ENCODE peak calls at places on chromosomes 5 and 9, in nine cellular contexts. One of them, this sample, is unnamed. For H3K4me1, the result is how much of the 10 kb centered on the place peaks cover.

GRCh38 chr9:134442087-134442470 is 115.8 kb downstream of the RXRA start:
- DNase-seq in sigmoid colon: no peak
- DNase-seq in A549: no peak
- DNase-seq in right lobe of liver: peak
- DNase-seq in HCT116: no peak
- DNase-seq in esophagus squamous epithelium: no peak
- DNase-seq in IMR-90: no peak
- DNase-seq in tibial nerve: no peak
- DNase-seq in H1: no peak
- DNase-seq in this sample: no peak

GRCh38 chr9:91852801-91853347 is 97.2 kb downstream of the ROR2 start:
- DNase-seq in sigmoid colon: peak
- DNase-seq in A549: no peak
- DNase-seq in right lobe of liver: no peak
- DNase-seq in HCT116: no peak
- DNase-seq in esophagus squamous epithelium: no peak
- DNase-seq in IMR-90: no peak
- DNase-seq in tibial nerve: no peak
- DNase-seq in H1: no peak
- DNase-seq in this sample: no peak

GRCh38 chr9:88236531-88237453 is 98.5 kb upstream of the SPATA31C2 start:
- DNase-seq in sigmoid colon: peak
- DNase-seq in A549: no peak
- DNase-seq in right lobe of liver: no peak
- DNase-seq in HCT116: no peak
- DNase-seq in esophagus squamous epithelium: no peak
- DNase-seq in IMR-90: peak
- DNase-seq in tibial nerve: peak
- DNase-seq in H1: no peak
- DNase-seq in this sample: no peak

GRCh38 chr5:129996896-129997295 is 92.6 kb downstream of the CHSY3 start:
- DNase-seq in sigmoid colon: no peak
- DNase-seq in A549: no peak
- DNase-seq in right lobe of liver: no peak
- DNase-seq in HCT116: no peak
- DNase-seq in esophagus squamous epithelium: no peak
- DNase-seq in IMR-90: peak
- DNase-seq in tibial nerve: no peak
- DNase-seq in H1: no peak
- DNase-seq in this sample: no peak

GRCh38 chr9:91966503-91966902 is 16.5 kb upstream of the ROR2 start:
- DNase-seq in sigmoid colon: no peak
- DNase-seq in A549: no peak
- DNase-seq in right lobe of liver: no peak
- DNase-seq in HCT116: no peak
- DNase-seq in esophagus squamous epithelium: no peak
- DNase-seq in IMR-90: peak
- DNase-seq in tibial nerve: no peak
- DNase-seq in H1: no peak
- DNase-seq in this sample: no peak

GRCh38 chr5:180522350-180522749 is 28.2 kb downstream of the CNOT6 start:
- DNase-seq in sigmoid colon: no peak
- DNase-seq in A549: no peak
- DNase-seq in right lobe of liver: no peak
- DNase-seq in HCT116: no peak
- DNase-seq in esophagus squamous epithelium: no peak
- DNase-seq in IMR-90: no peak
- DNase-seq in tibial nerve: no peak
- DNase-seq in H1: no peak
- DNase-seq in this sample: no peak

GRCh38 chr5:172765766-172766286 is 5.2 kb downstream of the DUSP1 start:
- DNase-seq in sigmoid colon: peak
- DNase-seq in A549: no peak
- DNase-seq in right lobe of liver: peak
- DNase-seq in HCT116: no peak
- DNase-seq in esophagus squamous epithelium: no peak
- DNase-seq in IMR-90: peak
- DNase-seq in tibial nerve: no peak
- DNase-seq in H1: no peak
- DNase-seq in this sample: no peak

GRCh38 chr5:100668511-100668910 is 133.3 kb downstream of the FAM174A start:
- DNase-seq in sigmoid colon: no peak
- DNase-seq in A549: no peak
- DNase-seq in right lobe of liver: no peak
- DNase-seq in HCT116: peak
- DNase-seq in esophagus squamous epithelium: no peak
- DNase-seq in IMR-90: peak
- DNase-seq in tibial nerve: no peak
- DNase-seq in H1: no peak
- DNase-seq in this sample: no peak

GRCh38 chr9:20815923-20816703 is 132.1 kb downstream of the FOCAD start:
- DNase-seq in sigmoid colon: no peak
- DNase-seq in A549: no peak
- DNase-seq in right lobe of liver: no peak
- DNase-seq in HCT116: no peak
- DNase-seq in esophagus squamous epithelium: no peak
- DNase-seq in IMR-90: no peak
- DNase-seq in tibial nerve: no peak
- DNase-seq in H1: no peak
- DNase-seq in this sample: no peak

GRCh38 chr9:114317665-114318357 is 5.1 kb upstream of the ORM1 start:
- DNase-seq in sigmoid colon: no peak
- DNase-seq in A549: no peak
- DNase-seq in right lobe of liver: peak
- DNase-seq in HCT116: no peak
- DNase-seq in esophagus squamous epithelium: no peak
- DNase-seq in IMR-90: peak
- DNase-seq in tibial nerve: no peak
- DNase-seq in H1: peak
- DNase-seq in this sample: no peak

GRCh38 chr5:126015244-126016054 is 407.8 kb upstream of the GRAMD2B start:
- DNase-seq in sigmoid colon: no peak
- DNase-seq in A549: no peak
- DNase-seq in right lobe of liver: no peak
- DNase-seq in HCT116: no peak
- DNase-seq in esophagus squamous epithelium: no peak
- DNase-seq in IMR-90: peak
- DNase-seq in tibial nerve: no peak
- DNase-seq in H1: no peak
- DNase-seq in this sample: no peak

GRCh38 chr9:121399883-121400607 is 30.0 kb upstream of the STOM start:
- DNase-seq in sigmoid colon: no peak
- DNase-seq in A549: peak
- DNase-seq in right lobe of liver: no peak
- DNase-seq in HCT116: peak
- DNase-seq in esophagus squamous epithelium: no peak
- DNase-seq in IMR-90: peak
- DNase-seq in tibial nerve: no peak
- DNase-seq in H1: no peak
- DNase-seq in this sample: no peak

GRCh38 chr5:78562719-78563330 is 85.7 kb downstream of the LHFPL2 start:
- DNase-seq in sigmoid colon: no peak
- DNase-seq in A549: no peak
- DNase-seq in right lobe of liver: no peak
- DNase-seq in HCT116: no peak
- DNase-seq in esophagus squamous epithelium: no peak
- DNase-seq in IMR-90: no peak
- DNase-seq in tibial nerve: no peak
- DNase-seq in H1: no peak
- DNase-seq in this sample: no peak

GRCh38 chr5:58825899-58826298 is 243.0 kb downstream of the RAB3C start:
- DNase-seq in sigmoid colon: no peak
- DNase-seq in A549: no peak
- DNase-seq in right lobe of liver: no peak
- DNase-seq in HCT116: no peak
- DNase-seq in esophagus squamous epithelium: no peak
- DNase-seq in IMR-90: no peak
- DNase-seq in tibial nerve: no peak
- DNase-seq in H1: no peak
- DNase-seq in this sample: no peak

GRCh38 chr5:149407331-149408251 is 28.5 kb upstream of the IL17B start:
- DNase-seq in sigmoid colon: peak
- DNase-seq in A549: no peak
- DNase-seq in right lobe of liver: no peak
- DNase-seq in HCT116: no peak
- DNase-seq in esophagus squamous epithelium: no peak
- DNase-seq in IMR-90: no peak
- DNase-seq in tibial nerve: no peak
- DNase-seq in H1: no peak
- DNase-seq in this sample: no peak

DNA sequence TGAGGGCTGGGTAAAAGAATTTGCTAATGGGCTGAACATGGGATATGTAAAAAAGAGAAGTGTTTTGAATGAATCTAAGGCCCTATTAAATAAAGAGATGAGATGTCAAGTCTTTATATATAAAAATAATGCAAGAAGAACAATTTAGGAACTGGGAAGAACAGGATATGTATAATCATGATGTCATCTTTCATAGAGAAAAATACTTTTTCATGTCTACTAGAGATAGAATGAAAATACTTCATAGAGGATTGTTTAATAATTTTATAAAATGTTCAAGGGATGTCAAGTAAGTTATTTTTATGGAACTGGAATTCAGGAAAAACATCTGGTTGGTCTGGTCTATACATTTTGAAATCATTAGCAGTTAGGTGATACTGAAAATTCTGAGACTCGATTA is 799.0 kb upstream of the CTNND2 start:
- DNase-seq in sigmoid colon: no peak
- DNase-seq in A549: no peak
- DNase-seq in right lobe of liver: no peak
- DNase-seq in HCT116: no peak
- DNase-seq in esophagus squamous epithelium: no peak
- DNase-seq in IMR-90: no peak
- DNase-seq in tibial nerve: no peak
- DNase-seq in H1: no peak
- DNase-seq in this sample: no peak
- TF ChIP-seq POLR2A in sigmoid colon: no peak
- TF ChIP-seq POLR2A in A549: no peak
- TF ChIP-seq POLR2A in right lobe of liver: no peak
- TF ChIP-seq POLR2A in HCT116: no peak
- TF ChIP-seq POLR2A in esophagus squamous epithelium: no peak
- TF ChIP-seq POLR2A in IMR-90: no peak
- TF ChIP-seq POLR2A in tibial nerve: no peak
- TF ChIP-seq POLR2A in H1: no peak
- TF ChIP-seq POLR2A in this sample: no peak

DNA sequence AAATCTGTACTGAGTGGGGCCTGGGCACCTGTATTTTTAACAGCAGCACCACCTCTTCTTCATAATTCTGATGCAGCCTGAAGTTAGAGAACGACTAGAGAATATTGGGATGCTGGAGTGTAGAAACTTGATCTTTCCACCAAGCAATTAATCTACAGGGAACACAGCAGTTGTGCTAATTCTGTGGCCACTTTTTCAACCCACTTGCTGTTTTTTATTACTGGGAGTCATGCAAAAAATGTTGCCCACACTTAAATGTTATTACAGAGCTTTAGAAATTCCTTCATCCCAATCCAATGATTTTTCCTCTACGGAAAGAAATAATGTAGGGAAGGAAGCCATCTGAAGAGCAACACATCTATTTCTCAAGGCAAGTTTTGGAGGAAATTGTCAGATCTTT is 190.9 kb upstream of the TUT7 start:
- DNase-seq in sigmoid colon: no peak
- DNase-seq in A549: no peak
- DNase-seq in right lobe of liver: no peak
- DNase-seq in HCT116: no peak
- DNase-seq in esophagus squamous epithelium: no peak
- DNase-seq in IMR-90: no peak
- DNase-seq in tibial nerve: no peak
- DNase-seq in H1: no peak
- DNase-seq in this sample: no peak
- H3K4me1 ChIP-seq in sigmoid colon: under half
- H3K4me1 ChIP-seq in A549: under half
- H3K4me1 ChIP-seq in right lobe of liver: under half
- H3K4me1 ChIP-seq in HCT116: under half
- H3K4me1 ChIP-seq in esophagus squamous epithelium: under half
- H3K4me1 ChIP-seq in IMR-90: under half
- H3K4me1 ChIP-seq in tibial nerve: under half
- H3K4me1 ChIP-seq in H1: under half
- H3K4me1 ChIP-seq in this sample: under half

DNA sequence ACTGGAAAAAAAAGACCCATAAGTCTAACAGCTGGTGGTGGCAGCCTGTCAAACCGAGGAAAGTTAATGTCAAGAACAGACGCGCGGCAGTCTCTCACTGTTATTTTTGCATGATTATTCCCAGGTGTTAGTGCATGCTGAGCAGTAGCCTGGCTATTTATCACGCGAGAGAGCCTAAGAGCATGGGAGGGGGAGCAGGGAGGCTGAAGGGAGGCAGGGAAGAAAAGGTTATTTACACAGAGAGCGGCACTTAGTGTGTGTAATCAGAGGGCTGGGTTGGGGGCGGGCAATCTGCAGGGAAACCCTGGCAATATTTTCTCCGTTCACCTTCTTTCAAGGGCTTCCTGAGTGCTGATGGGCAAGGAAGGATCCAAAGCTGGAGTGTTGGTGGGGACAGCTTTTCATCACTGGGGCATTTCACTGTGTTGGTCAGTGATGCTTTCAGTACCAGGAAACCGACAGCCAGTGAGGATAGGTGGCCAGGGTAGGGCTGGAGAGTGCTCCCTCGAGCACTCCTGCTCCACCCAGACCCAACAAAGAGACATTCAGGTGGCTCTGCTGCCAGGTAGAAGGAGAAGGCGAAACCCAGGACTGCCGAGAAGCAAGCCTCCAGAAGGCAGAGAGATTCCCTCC is 39.6 kb downstream of the ZNF608 start:
- DNase-seq in sigmoid colon: no peak
- DNase-seq in A549: no peak
- DNase-seq in right lobe of liver: no peak
- DNase-seq in HCT116: no peak
- DNase-seq in esophagus squamous epithelium: no peak
- DNase-seq in IMR-90: peak
- DNase-seq in tibial nerve: no peak
- DNase-seq in H1: no peak
- DNase-seq in this sample: no peak
- TF ChIP-seq CTCF in sigmoid colon: no peak
- TF ChIP-seq CTCF in A549: no peak
- TF ChIP-seq CTCF in right lobe of liver: no peak
- TF ChIP-seq CTCF in HCT116: no peak
- TF ChIP-seq CTCF in esophagus squamous epithelium: no peak
- TF ChIP-seq CTCF in IMR-90: no peak
- TF ChIP-seq CTCF in tibial nerve: no peak
- TF ChIP-seq CTCF in H1: no peak
- TF ChIP-seq CTCF in this sample: no peak

DNA sequence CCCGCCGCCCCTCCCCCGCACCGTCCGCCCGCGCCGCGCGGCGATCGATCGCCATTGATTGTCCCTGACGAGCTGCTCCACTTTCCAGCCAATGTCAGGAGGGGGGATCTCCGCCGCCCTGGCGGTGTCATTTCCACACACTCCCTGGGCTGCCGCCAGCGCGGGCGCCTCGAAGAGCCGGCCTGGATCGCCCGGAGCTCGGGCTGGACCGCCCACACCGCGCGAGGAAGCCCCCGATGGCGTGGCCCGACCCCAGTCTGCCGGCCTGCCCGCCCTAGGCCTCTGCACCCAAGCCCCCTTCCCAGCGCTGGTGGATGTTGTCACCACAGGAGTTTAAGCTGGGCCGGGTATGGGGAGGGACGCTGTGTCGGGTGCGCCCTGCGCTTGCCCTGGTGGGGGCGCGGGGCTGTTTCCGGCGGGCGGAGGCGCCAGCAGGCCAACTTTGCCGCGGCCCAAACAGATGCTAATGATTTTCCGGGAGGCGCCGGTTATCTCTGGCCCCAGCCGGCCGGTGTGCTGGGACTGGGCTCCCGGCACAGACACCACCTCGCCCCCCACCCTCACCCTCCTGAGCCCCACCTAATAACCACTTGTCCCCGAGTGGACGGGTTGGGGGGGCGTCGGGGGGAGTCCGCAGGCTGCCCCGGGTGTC is 10.6 kb upstream of the CXXC5 start:
- DNase-seq in sigmoid colon: peak
- DNase-seq in A549: no peak
- DNase-seq in right lobe of liver: peak
- DNase-seq in HCT116: no peak
- DNase-seq in esophagus squamous epithelium: no peak
- DNase-seq in IMR-90: peak
- DNase-seq in tibial nerve: peak
- DNase-seq in H1: peak
- DNase-seq in this sample: peak
- TF ChIP-seq POLR2A in sigmoid colon: no peak
- TF ChIP-seq POLR2A in A549: no peak
- TF ChIP-seq POLR2A in right lobe of liver: no peak
- TF ChIP-seq POLR2A in HCT116: no peak
- TF ChIP-seq POLR2A in esophagus squamous epithelium: no peak
- TF ChIP-seq POLR2A in IMR-90: no peak
- TF ChIP-seq POLR2A in tibial nerve: peak
- TF ChIP-seq POLR2A in H1: no peak
- TF ChIP-seq POLR2A in this sample: no peak

This sample was measured in breast epithelium.